ENCODE peak calls at places on chromosomes 6 and 20, in four cellular contexts. N is HepG2, T is left ventricle myocardium inferior, Z is dorsolateral prefrontal cortex. A is an unnamed sample.

GRCh38 chr6:53718597-53719460 is 53.3 kb upstream of the KLHL31 start:
- DNase-seq in Z (no peak), N (peak; percentile 72), T (no peak), A (peak; percentile 68)

GRCh38 chr20:50472693-50473610 is 37.2 kb upstream of the PTPN1 start:
- DNase-seq in Z (no peak), N (no peak), T (no peak), A (no peak)

GRCh38 chr6:52423448-52423847 is 3.3 kb downstream of the EFHC1 start:
- DNase-seq in T (no peak), Z (no peak), N (no peak), A (no peak)

GRCh38 chr6:46932941-46933340 is 11.2 kb upstream of the ADGRF5 start:
- DNase-seq in N (no peak), Z (no peak), T (no peak), A (no peak)

GRCh38 chr6:168326294-168327261 is 7.0 kb upstream of the DACT2 start:
- DNase-seq in N (peak; percentile 99), Z (no peak), T (no peak), A (no peak)

GRCh38 chr6:29527564-29527963 is 32.0 kb downstream of the UBD start:
- DNase-seq in Z (no peak), N (no peak), T (no peak), A (no peak)

GRCh38 chr6:119024111-119024510 is 54.4 kb downstream of the FAM184A start:
- DNase-seq in T (no peak), Z (no peak), N (no peak), A (no peak)

GRCh38 chr6:41455410-41455809 is 90.8 kb upstream of the FOXP4 start:
- DNase-seq in T (no peak), Z (no peak), N (no peak), A (no peak)

GRCh38 chr6:68967549-68968300 is 332.6 kb downstream of the ADGRB3 start:
- DNase-seq in N (peak; percentile 50), Z (peak; percentile 55), T (peak; percentile 19), A (peak; percentile 57)

GRCh38 chr6:125787791-125788190 is 3.0 kb upstream of the NCOA7 start:
- DNase-seq in N (no peak), T (no peak), Z (no peak), A (no peak)

GRCh38 chr6:31820051-31820389 is 4.7 kb downstream of the HSPA1A start:
- DNase-seq in N (peak; percentile 76), Z (no peak), T (no peak), A (no peak)

GRCh38 chr6:53005667-53006250 is 10.7 kb upstream of the GSTA4 start:
- DNase-seq in N (no peak), Z (no peak), T (no peak), A (no peak)

GRCh38 chr20:57498425-57499400 is 26.2 kb downstream of the CTCFL start:
- DNase-seq in Z (no peak), N (no peak), T (no peak), A (peak; percentile 15)

GRCh38 chr6:133645000-133645619 is 243.8 kb upstream of the TCF21 start:
- DNase-seq in T (no peak), Z (no peak), N (no peak), A (no peak)

GRCh38 chr20:63352811-63353221 is 8.3 kb downstream of the CHRNA4 start:
- DNase-seq in T (no peak), N (no peak), Z (no peak), A (no peak)

GRCh38 chr6:53862517-53863457 is 68.0 kb downstream of the LRRC1 start:
- DNase-seq in Z (peak; percentile 61), T (no peak), N (no peak), A (peak; percentile 25)

GRCh38 chr20:17083738-17084137 is 143.1 kb upstream of the PCSK2 start:
- DNase-seq in T (no peak), N (peak; percentile 10), Z (no peak), A (no peak)

GRCh38 chr6:39017481-39017880 is 31.1 kb upstream of the GLP1R start:
- DNase-seq in T (no peak), Z (no peak), N (no peak), A (no peak)

GRCh38 chr20:51043811-51044210 is 20.9 kb upstream of the KCNG1 start:
- DNase-seq in N (no peak), T (no peak), Z (no peak), A (peak; percentile 73)

GRCh38 chr20:63438121-63438520 is 34.3 kb downstream of the KCNQ2 start:
- DNase-seq in N (no peak), T (no peak), Z (no peak), A (no peak)

GRCh38 chr20:62804632-62805364 is at the start of gene OGFR:
- DNase-seq in T (peak; percentile 75), Z (no peak), N (no peak), A (no peak)

GRCh38 chr20:36574278-36575065 is 1.1 kb downstream of the TGIF2 start:
- DNase-seq in T (peak; percentile 42), Z (no peak), N (peak; percentile 73), A (peak; percentile 15)

GRCh38 chr20:40826699-40827098 is 137.7 kb upstream of the MAFB start:
- DNase-seq in N (no peak), T (no peak), Z (no peak), A (no peak)

GRCh38 chr6:125310994-125311649 is 9.4 kb upstream of the HDDC2 start:
- DNase-seq in Z (no peak), T (no peak), N (peak; percentile 68), A (peak; percentile 68)

GRCh38 chr6:138824482-138825134 is 28.7 kb downstream of the ECT2L start:
- DNase-seq in T (no peak), N (peak; percentile 25), Z (no peak), A (peak; percentile 43)

DNA sequence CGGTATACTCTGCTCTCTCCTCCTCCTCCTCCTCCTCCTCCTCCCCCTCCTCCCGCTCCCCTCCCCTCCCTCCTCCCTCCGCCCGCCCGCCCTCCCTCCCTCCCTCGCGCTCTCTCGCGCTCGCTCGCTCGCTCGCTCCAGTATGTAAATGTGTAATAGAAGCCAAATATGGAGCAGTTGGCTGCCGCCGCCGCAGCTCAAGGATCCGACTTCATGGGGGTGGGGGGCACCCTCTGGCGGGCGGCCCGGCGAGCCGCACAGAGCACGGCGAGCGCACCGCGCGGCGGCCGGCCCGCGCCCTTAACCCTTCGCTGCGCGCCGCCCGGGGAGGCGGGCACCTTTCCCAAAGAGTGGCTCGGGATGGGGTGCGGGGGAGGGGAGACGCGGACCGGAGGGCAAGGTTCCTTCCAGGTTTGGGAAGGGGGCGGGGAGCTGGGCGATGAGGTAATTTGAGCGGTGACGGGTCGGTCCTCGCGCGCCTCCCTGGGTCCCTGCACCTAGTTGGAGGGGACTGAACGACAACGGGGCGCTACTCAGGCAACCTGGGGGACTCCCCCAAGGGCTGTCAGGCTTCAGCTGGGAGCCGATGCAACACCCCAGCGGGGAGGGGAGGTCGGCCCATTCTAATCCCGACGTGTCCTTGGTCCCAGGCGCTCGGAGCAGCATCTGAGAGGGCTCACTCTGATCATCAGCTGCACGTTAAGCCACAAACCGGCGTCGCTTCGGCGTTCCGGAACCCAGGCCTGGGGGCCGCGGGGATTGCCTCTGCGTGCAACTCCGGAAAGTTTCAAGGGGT is 407 bp upstream of the ATXN1 start:
- DNase-seq in T (peak; percentile 86), N (peak; percentile 92), Z (peak; percentile 86), A (peak; percentile 67)
- TF ChIP-seq CTCF in T (peak; percentile 45), N (peak; percentile 74), Z (peak; percentile 30), A (peak; percentile 27)

GRCh38 chr6:5553767-5554166 is 292.5 kb downstream of the FARS2 start:
- DNase-seq in N (no peak), T (no peak), Z (no peak), A (no peak)
- H3K4me3 ChIP-seq in N (no peak overlapping the region), T (no peak overlapping the region), Z (no peak overlapping the region), A (no peak overlapping the region)

GRCh38 chr20:6835609-6836008 is 68.1 kb downstream of the BMP2 start:
- DNase-seq in Z (no peak), T (no peak), N (no peak), A (no peak)
- H3K27me3 ChIP-seq in Z (no peaks in the 10 kb centered on the region), T (peaks cover 33% of the 10 kb centered on the region), N (no peaks in the 10 kb centered on the region), A (no peaks in the 10 kb centered on the region)

GRCh38 chr6:89032599-89032998 is 48.0 kb upstream of the PNRC1 start:
- DNase-seq in Z (no peak), N (no peak), T (no peak), A (no peak)
- TF ChIP-seq CTCF in Z (no peak), N (no peak), T (peak; percentile 66), A (no peak)

GRCh38 chr6:26577720-26578072 is 19.1 kb upstream of the ABT1 start:
- DNase-seq in Z (no peak), N (no peak), T (no peak), A (no peak)
- H3K4me3 ChIP-seq in Z (no peak overlapping the region), N (peak overlapping the region; percentile 57), T (peak overlapping the region; percentile 51), A (peak overlapping the region; percentile 8)

GRCh38 chr6:10395946-10396577 is 18.8 kb downstream of the TFAP2A start:
- DNase-seq in N (no peak), Z (no peak), T (no peak), A (peak; percentile 22)
- H3K27me3 ChIP-seq in N (peaks cover 7% of the 10 kb centered on the region), Z (peaks cover 96% of the 10 kb centered on the region), T (peaks cover 100% of the 10 kb centered on the region), A (no peaks in the 10 kb centered on the region)

GRCh38 chr6:108557494-108558371 is 3.0 kb upstream of the FOXO3 start:
- DNase-seq in N (peak; percentile 15), T (peak; percentile 83), Z (no peak), A (peak; percentile 19)
- TF ChIP-seq CTCF in N (peak; percentile 56), T (no peak), Z (peak; percentile 35), A (no peak)

GRCh38 chr6:96792791-96793190 is 44.5 kb downstream of the GPR63 start:
- DNase-seq in Z (no peak), N (no peak), T (no peak), A (no peak)
- H3K4me3 ChIP-seq in Z (no peak overlapping the region), N (no peak overlapping the region), T (no peak overlapping the region), A (no peak overlapping the region)

GRCh38 chr6:111952326-111952725 is 79.1 kb upstream of the FYN start:
- DNase-seq in N (no peak), T (no peak), Z (no peak), A (peak; percentile 20)
- H3K27me3 ChIP-seq in N (peaks cover 3% of the 10 kb centered on the region), T (peaks cover 12% of the 10 kb centered on the region), Z (no peaks in the 10 kb centered on the region), A (no peaks in the 10 kb centered on the region)

A was measured in bronchial epithelial cell.